ENCODE peak calls at places on chromosome 18, in five cellular contexts. D is ELR, H is HEK293T, I is germinal center, C is GM12892. K is an unnamed sample.

GRCh38 chr18:7017013-7017412 is 100.6 kb downstream of the LAMA1 start:
- DNase-seq in D (no peak), H (no peak), I (no peak), C (no peak), K (no peak)

GRCh38 chr18:63365909-63366269 is 1.1 kb downstream of the KDSR start:
- DNase-seq in D (peak), H (no peak), I (peak), C (no peak), K (no peak)

GRCh38 chr18:37403100-37403781 is 162.4 kb downstream of the CELF4 start:
- DNase-seq in D (peak), H (no peak), I (no peak), C (no peak), K (peak)

GRCh38 chr18:6198585-6198984 is 216.1 kb downstream of the L3MBTL4 start:
- DNase-seq in D (no peak), H (no peak), I (no peak), C (no peak), K (no peak)

GRCh38 chr18:75211721-75212625 is 1.4 kb downstream of the TSHZ1 start:
- DNase-seq in D (peak), H (no peak), I (peak), C (no peak), K (no peak)

GRCh38 chr18:34837769-34838194 is 127.7 kb downstream of the DTNA start:
- DNase-seq in D (no peak), H (no peak), I (no peak), C (no peak), K (no peak)

GRCh38 chr18:48665654-48666053 is 126.8 kb downstream of the CTIF start:
- DNase-seq in D (no peak), H (no peak), I (no peak), C (no peak), K (no peak)

GRCh38 chr18:43648002-43648401 is 370.7 kb upstream of the SYT4 start:
- DNase-seq in D (no peak), H (no peak), I (no peak), C (no peak), K (no peak)

GRCh38 chr18:7038330-7038846 is 79.2 kb downstream of the LAMA1 start:
- DNase-seq in D (peak), H (peak), I (no peak), C (no peak), K (peak)

GRCh38 chr18:64097497-64097896 is 51.4 kb downstream of the LINC00305 start:
- DNase-seq in D (no peak), H (no peak), I (no peak), C (no peak), K (no peak)

GRCh38 chr18:2656237-2657042 is 914 bp downstream of the SMCHD1 start:
- DNase-seq in D (peak), H (peak), I (peak), C (no peak), K (no peak)

GRCh38 chr18:32761231-32761785 is 11.5 kb downstream of the KLHL14 start:
- DNase-seq in D (no peak), H (no peak), I (no peak), C (no peak), K (no peak)

GRCh38 chr18:67766930-67767329 is 250.4 kb upstream of the DSEL start:
- DNase-seq in D (peak), H (no peak), I (no peak), C (no peak), K (no peak)

GRCh38 chr18:39998332-39998731 is 1956.7 kb upstream of the PIK3C3 start:
- DNase-seq in D (no peak), H (no peak), I (no peak), C (no peak), K (peak)

GRCh38 chr18:54284967-54285785 is 15.9 kb downstream of the POLI start:
- DNase-seq in D (peak), H (no peak), I (peak), C (peak), K (no peak)

GRCh38 chr18:4181882-4182568 is 273.1 kb downstream of the DLGAP1 start:
- DNase-seq in D (no peak), H (no peak), I (no peak), C (no peak), K (no peak)

GRCh38 chr18:11761553-11761952 is 72.5 kb downstream of the GNAL start:
- DNase-seq in D (peak), H (peak), I (no peak), C (no peak), K (no peak)

GRCh38 chr18:73461038-73461779 is 593.4 kb upstream of the NETO1 start:
- DNase-seq in D (no peak), H (no peak), I (no peak), C (no peak), K (no peak)

GRCh38 chr18:22223263-22223960 is 54.0 kb downstream of the GATA6 start:
- DNase-seq in D (peak), H (peak), I (no peak), C (no peak), K (no peak)

GRCh38 chr18:69839989-69840388 is 107.7 kb downstream of the CD226 start:
- DNase-seq in D (no peak), H (no peak), I (no peak), C (no peak), K (no peak)

GRCh38 chr18:22346968-22347611 is 70.6 kb downstream of the CTAGE1 start:
- DNase-seq in D (peak), H (peak), I (no peak), C (no peak), K (no peak)

GRCh38 chr18:62610509-62611394 is 87.9 kb downstream of the ZCCHC2 start:
- DNase-seq in D (no peak), H (no peak), I (no peak), C (no peak), K (peak)

GRCh38 chr18:3468833-3469232 is 18.9 kb downstream of the TGIF1 start:
- DNase-seq in D (no peak), H (no peak), I (no peak), C (no peak), K (no peak)

GRCh38 chr18:7104649-7105048 is 12.9 kb downstream of the LAMA1 start:
- DNase-seq in D (no peak), H (no peak), I (no peak), C (no peak), K (no peak)

GRCh38 chr18:79784965-79785770 is 12.6 kb upstream of the KCNG2 start:
- DNase-seq in D (no peak), H (no peak), I (no peak), C (no peak), K (no peak)

GRCh38 chr18:56770873-56771272 is 119.7 kb downstream of the WDR7 start:
- DNase-seq in D (no peak), H (no peak), I (no peak), C (no peak), K (no peak)

GRCh38 chr18:13615432-13615861 is 110.9 kb downstream of the FAM210A start:
- DNase-seq in D (no peak), H (no peak), I (no peak), C (no peak), K (no peak)

GRCh38 chr18:78171954-78172353 is 807.7 kb upstream of the SALL3 start:
- DNase-seq in D (no peak), H (no peak), I (no peak), C (no peak), K (no peak)

GRCh38 chr18:55502346-55502710 is 85.7 kb downstream of the TCF4 start:
- DNase-seq in D (no peak), H (no peak), I (no peak), C (no peak), K (no peak)

GRCh38 chr18:48838921-48839818 is 111.6 kb downstream of the SMAD7 start:
- DNase-seq in D (peak), H (no peak), I (no peak), C (no peak), K (no peak)

GRCh38 chr18:9494778-9495302 is 19.5 kb downstream of the RALBP1 start:
- DNase-seq in D (peak), H (no peak), I (no peak), C (no peak), K (no peak)

GRCh38 chr18:449374-449773 is 51.1 kb downstream of the COLEC12 start:
- DNase-seq in D (no peak), H (peak), I (no peak), C (no peak), K (peak)